ENCODE peak calls at places on chromosomes 5 and 9, in nine cellular contexts. I is SK-N-SH, V is OCI-LY7, O is GM23248, Y is hepatocyte, Z is PC-3, P is HCT116, K is Karpas-422, D is MM.1S. E is an unnamed sample. For H3K9me2, the result is how much of the 10 kb centered on the place peaks cover.

GRCh38 chr5:177494356-177495195 is 2.8 kb downstream of the PDLIM7 start:
- DNase-seq in I (peak), O (peak), Z (peak), P (peak), Y (peak), D (no peak), V (peak), K (no peak), E (peak)

GRCh38 chr5:122093415-122093814 is 15.4 kb upstream of the LOX start:
- DNase-seq in K (no peak), Y (peak), D (no peak), V (no peak), O (peak), Z (no peak), I (no peak), P (no peak), E (no peak)

GRCh38 chr5:147417133-147417813 is 92.6 kb downstream of the DPYSL3 start:
- DNase-seq in V (no peak), D (no peak), Z (peak), K (no peak), O (peak), Y (peak), P (no peak), I (no peak), E (no peak)

GRCh38 chr5:122789461-122790171 is 14.7 kb downstream of the SNX2 start:
- DNase-seq in O (no peak), K (no peak), Z (no peak), I (no peak), V (no peak), Y (no peak), D (no peak), P (no peak), E (no peak)

GRCh38 chr5:4862500-4862899 is 277.6 kb upstream of the ADAMTS16 start:
- DNase-seq in Y (peak), O (peak), Z (peak), P (peak), I (peak), D (peak), V (peak), K (peak), E (peak)

GRCh38 chr5:78050888-78051287 is 243.6 kb downstream of the AP3B1 start:
- DNase-seq in I (no peak), P (no peak), Y (no peak), V (no peak), K (no peak), O (peak), D (no peak), Z (peak), E (no peak)

GRCh38 chr5:171924493-171925122 is 81.8 kb downstream of the FBXW11 start:
- DNase-seq in O (no peak), I (no peak), Y (no peak), P (no peak), Z (no peak), K (no peak), V (peak), D (no peak), E (no peak)

GRCh38 chr9:93083592-93084470 is 12.2 kb upstream of the CARD19 start:
- DNase-seq in Y (no peak), K (no peak), P (no peak), Z (no peak), I (peak), O (no peak), V (no peak), D (no peak), E (no peak)

GRCh38 chr5:8912106-8912505 is 633.8 kb downstream of the SEMA5A start:
- DNase-seq in Y (no peak), P (no peak), V (no peak), I (no peak), D (no peak), O (peak), K (no peak), Z (peak), E (no peak)

GRCh38 chr9:75086443-75087278 is 1.3 kb downstream of the NMRK1 start:
- DNase-seq in Y (peak), Z (no peak), D (peak), V (no peak), K (no peak), P (no peak), O (peak), I (no peak), E (peak)

GRCh38 chr5:139930406-139930805 is 112.7 kb downstream of the NRG2 start:
- DNase-seq in Z (no peak), Y (no peak), P (no peak), I (no peak), K (no peak), D (no peak), V (no peak), O (no peak), E (no peak)

GRCh38 chr5:151085517-151086031 is 4.7 kb upstream of the TNIP1 start:
- DNase-seq in P (no peak), Z (peak), O (no peak), Y (peak), I (no peak), V (no peak), D (no peak), K (no peak), E (no peak)

GRCh38 chr5:86795659-86796058 is 177.9 kb downstream of the COX7C start:
- DNase-seq in Z (no peak), D (no peak), Y (no peak), O (no peak), K (no peak), P (no peak), I (no peak), V (no peak), E (no peak)

GRCh38 chr9:87830446-87830845 is 52.2 kb upstream of the SPATA31E1 start:
- DNase-seq in K (no peak), I (no peak), V (no peak), P (no peak), D (no peak), O (no peak), Z (peak), Y (no peak), E (no peak)

GRCh38 chr9:90544488-90544887 is 98.1 kb downstream of the DIRAS2 start:
- DNase-seq in Z (no peak), K (no peak), V (no peak), P (no peak), I (no peak), O (no peak), Y (no peak), D (no peak), E (no peak)

GRCh38 chr9:96856363-96857286 is 2.3 kb upstream of the ZNF782 start:
- DNase-seq in V (peak), I (peak), P (peak), Y (peak), O (peak), D (peak), Z (peak), K (peak), E (peak)

GRCh38 chr5:140351609-140352334 is 5.4 kb upstream of the HBEGF start:
- DNase-seq in I (peak), O (peak), P (peak), Z (peak), Y (peak), K (peak), D (peak), V (peak), E (peak)

GRCh38 chr9:93111371-93112115 is 15.5 kb downstream of the CARD19 start:
- DNase-seq in D (no peak), K (no peak), V (no peak), O (no peak), Y (no peak), P (no peak), I (no peak), Z (peak), E (peak)

GRCh38 chr5:160968480-160968879 is 116.5 kb upstream of the ATP10B start:
- DNase-seq in V (no peak), P (no peak), D (no peak), O (no peak), Y (no peak), I (no peak), Z (no peak), K (no peak), E (no peak)

GRCh38 chr5:38719403-38719802 is 126.4 kb upstream of the OSMR start:
- DNase-seq in P (no peak), V (no peak), I (no peak), Z (no peak), D (no peak), K (no peak), Y (no peak), O (no peak), E (no peak)

GRCh38 chr9:102700936-102701335 is 294.2 kb upstream of the CYLC2 start:
- DNase-seq in D (no peak), Y (no peak), K (no peak), V (no peak), O (no peak), Z (no peak), I (no peak), P (no peak), E (no peak)

GRCh38 chr5:16916262-16916878 is 19.7 kb downstream of the MYO10 start:
- DNase-seq in D (no peak), K (no peak), O (peak), Y (no peak), I (no peak), P (peak), V (no peak), Z (peak), E (peak)

GRCh38 chr9:78325343-78325742 is 28.4 kb downstream of the PSAT1 start:
- DNase-seq in K (no peak), P (no peak), Y (peak), Z (no peak), V (no peak), D (no peak), I (peak), O (peak), E (no peak)

GRCh38 chr5:55226027-55226933 is 835 bp downstream of the MCIDAS start:
- DNase-seq in O (peak), P (peak), I (peak), Y (peak), K (peak), Z (peak), V (peak), D (peak), E (peak)

GRCh38 chr9:125544988-125545651 is 161.9 kb downstream of the MAPKAP1 start:
- DNase-seq in K (no peak), I (no peak), V (no peak), Z (peak), P (no peak), D (no peak), O (peak), Y (peak), E (no peak)

GRCh38 chr5:116911074-116911473 is 336.5 kb upstream of the SEMA6A start:
- DNase-seq in V (peak), D (no peak), O (no peak), I (no peak), K (peak), Z (no peak), Y (no peak), P (no peak), E (no peak)

DNA sequence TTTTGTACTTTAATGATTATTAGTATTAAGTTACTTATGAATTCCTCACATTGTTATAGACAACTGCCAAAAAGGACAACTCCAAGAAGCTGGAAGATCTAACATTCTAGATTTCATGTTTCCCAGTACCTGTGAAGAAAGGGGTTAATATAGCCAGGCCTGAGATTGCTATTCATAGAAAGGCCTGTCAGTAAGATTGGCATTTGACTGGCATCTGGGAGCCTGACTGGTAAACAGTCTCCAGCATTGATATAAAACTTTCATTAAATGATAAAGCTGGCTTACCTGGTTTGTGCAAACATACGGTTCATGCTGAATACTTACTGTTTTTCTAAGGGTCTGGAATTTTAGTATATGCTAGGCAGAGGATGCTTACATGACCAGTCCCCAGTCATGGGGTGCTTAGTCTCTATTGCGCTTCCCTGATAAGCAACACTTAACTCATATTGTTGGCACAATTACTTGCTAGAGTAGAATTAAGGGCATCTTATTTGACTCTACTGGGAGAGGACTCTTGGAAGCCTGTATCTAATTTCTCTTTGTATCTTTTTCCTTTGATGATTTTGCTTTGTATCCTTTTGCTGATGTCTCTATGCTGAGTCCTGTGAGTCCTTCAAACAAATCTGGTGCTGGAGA is 340.4 kb upstream of the SEMA6A start:
- DNase-seq in Z (no peak), D (no peak), O (no peak), V (no peak), P (no peak), K (no peak), I (no peak), Y (no peak), E (no peak)
- H3K9me2 ChIP-seq in Z (under half), D (under half), O (under half), V (under half), P (under half), K (under half), I (under half), Y (under half), E (under half)

GRCh38 chr5:79873216-79873615 is 117.8 kb downstream of the MTX3 start:
- DNase-seq in D (no peak), P (no peak), Z (no peak), V (no peak), O (peak), K (no peak), I (no peak), Y (no peak), E (no peak)

GRCh38 chr5:79875230-79875629 is 115.8 kb downstream of the MTX3 start:
- DNase-seq in V (no peak), O (peak), K (no peak), I (no peak), P (no peak), Z (no peak), D (no peak), Y (no peak), E (no peak)

GRCh38 chr5:79878721-79879336 is 112.2 kb downstream of the MTX3 start:
- DNase-seq in Y (no peak), D (no peak), O (peak), I (peak), K (peak), Z (peak), P (peak), V (peak), E (peak)

GRCh38 chr5:79876510-79876909 is 114.6 kb downstream of the MTX3 start:
- DNase-seq in D (no peak), Z (no peak), O (peak), I (no peak), P (no peak), K (no peak), Y (no peak), V (no peak), E (no peak)

DNA sequence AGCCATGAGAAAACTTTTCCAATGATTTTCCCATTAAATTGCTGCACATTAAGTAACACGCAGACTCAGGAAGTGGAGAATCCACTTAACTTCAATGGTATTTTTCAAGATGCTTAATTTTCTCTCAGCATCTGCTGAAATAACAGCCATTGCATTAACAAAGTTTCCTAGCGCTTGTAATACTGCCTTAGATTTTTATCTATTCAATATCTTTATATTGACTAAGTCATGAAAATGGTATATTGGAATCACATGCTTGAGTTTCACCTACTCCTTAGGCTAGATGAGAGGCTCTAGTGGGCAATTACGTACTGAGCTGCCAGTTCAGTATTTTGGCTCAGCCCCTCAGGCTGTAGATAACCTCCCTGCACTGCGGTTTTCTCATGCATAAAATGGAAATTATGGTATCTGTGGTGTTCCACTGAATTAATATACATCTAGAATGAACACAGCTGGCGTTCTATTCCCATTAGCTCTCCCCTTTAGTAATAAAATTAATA is 112.9 kb downstream of the MTX3 start:
- DNase-seq in Z (no peak), P (no peak), K (no peak), Y (no peak), I (peak), O (no peak), V (no peak), D (no peak), E (no peak)
- H2AFZ ChIP-seq in Z (no peak), P (no peak), K (no peak), Y (no peak), I (no peak), O (no peak), V (no peak), D (no peak), E (no peak)

GRCh38 chr5:154193176-154193575 is 2.6 kb downstream of the GALNT10 start:
- DNase-seq in O (peak), Y (no peak), Z (no peak), D (no peak), I (no peak), P (no peak), V (no peak), K (no peak), E (no peak)

GRCh38 chr5:154193636-154194035 is 3.1 kb downstream of the GALNT10 start:
- DNase-seq in I (no peak), Y (no peak), P (no peak), V (no peak), Z (peak), O (peak), D (no peak), K (no peak), E (no peak)

GRCh38 chr5:154196955-154197652 is 6.6 kb downstream of the GALNT10 start:
- DNase-seq in I (peak), P (no peak), Z (no peak), V (peak), D (peak), O (no peak), K (peak), Y (peak), E (peak)

GRCh38 chr5:154191467-154192261 is 1.1 kb downstream of the GALNT10 start:
- DNase-seq in O (peak), V (peak), P (no peak), Y (peak), I (no peak), K (peak), D (no peak), Z (no peak), E (no peak)

DNA sequence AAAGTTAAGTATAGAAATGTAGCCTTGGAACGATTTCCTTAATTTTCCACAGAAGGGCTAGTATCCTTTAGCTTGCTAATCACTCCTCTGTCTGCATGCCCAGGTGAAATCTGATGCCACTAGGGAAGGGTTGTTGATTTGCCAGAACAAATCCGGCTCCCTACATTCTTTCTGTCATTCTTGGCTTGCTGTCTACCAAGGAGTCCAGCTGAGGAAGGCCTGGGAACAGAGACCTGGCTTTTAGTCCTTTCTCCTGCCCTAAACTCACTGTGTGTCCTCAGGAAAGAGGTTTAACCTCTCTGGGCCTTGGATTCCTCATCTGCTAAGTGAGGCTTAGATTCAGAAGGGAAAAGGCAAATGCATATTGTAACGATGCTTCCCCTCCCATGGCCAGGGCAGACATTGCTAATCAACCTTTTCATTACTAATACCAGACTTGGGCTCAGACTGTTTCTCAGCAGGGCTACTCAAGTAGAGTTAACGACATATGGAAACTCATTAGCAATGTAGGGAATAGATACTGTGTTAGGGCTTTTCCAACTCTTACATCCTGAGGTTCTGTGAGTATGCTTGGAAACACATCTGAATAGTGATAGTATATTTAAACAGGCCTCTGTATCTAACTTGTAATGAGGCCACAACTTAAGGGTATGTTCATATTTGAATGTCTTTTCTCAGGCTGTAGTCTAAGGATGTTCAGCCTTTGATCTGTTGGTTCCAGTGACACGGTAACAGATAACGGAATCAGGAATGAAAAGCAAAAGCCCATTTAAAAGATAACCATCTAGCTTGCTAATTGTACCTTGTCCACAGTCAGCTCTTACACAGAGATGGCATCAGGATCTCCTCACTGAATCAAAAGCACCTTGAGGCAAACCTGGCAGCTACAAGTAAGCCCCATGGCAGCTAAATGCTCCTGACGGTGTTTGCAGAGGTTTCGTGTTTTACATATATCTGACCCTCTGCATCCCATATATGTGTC is 4.1 kb downstream of the GALNT10 start:
- DNase-seq in K (no peak), O (peak), Z (peak), V (no peak), I (no peak), P (no peak), D (no peak), Y (no peak), E (peak)
- H3K9me2 ChIP-seq in K (under half), O (under half), Z (under half), V (under half), I (under half), P (under half), D (under half), Y (under half), E (under half)

GRCh38 chr9:98929866-98930265 is 13.8 kb upstream of the COL15A1 start:
- DNase-seq in K (no peak), Z (no peak), I (no peak), V (no peak), P (no peak), Y (peak), D (no peak), O (no peak), E (no peak)
- H2AFZ ChIP-seq in K (no peak), Z (no peak), I (no peak), V (no peak), P (no peak), Y (no peak), D (no peak), O (no peak), E (no peak)

GRCh38 chr9:82894961-82895902 is 167.7 kb downstream of the RASEF start:
- DNase-seq in D (no peak), Y (peak), K (no peak), I (peak), V (no peak), O (no peak), P (no peak), Z (no peak), E (no peak)

GRCh38 chr9:82890865-82891264 is 172.1 kb downstream of the RASEF start:
- DNase-seq in K (no peak), Z (no peak), P (no peak), V (no peak), Y (no peak), O (no peak), I (no peak), D (no peak), E (no peak)

GRCh38 chr9:82891321-82891720 is 171.6 kb downstream of the RASEF start:
- DNase-seq in Z (no peak), P (no peak), D (no peak), Y (no peak), V (no peak), O (no peak), I (no peak), K (no peak), E (no peak)

GRCh38 chr9:82890401-82890800 is 172.5 kb downstream of the RASEF start:
- DNase-seq in K (no peak), Y (no peak), V (no peak), D (no peak), P (no peak), O (no peak), Z (no peak), I (no peak), E (no peak)

DNA sequence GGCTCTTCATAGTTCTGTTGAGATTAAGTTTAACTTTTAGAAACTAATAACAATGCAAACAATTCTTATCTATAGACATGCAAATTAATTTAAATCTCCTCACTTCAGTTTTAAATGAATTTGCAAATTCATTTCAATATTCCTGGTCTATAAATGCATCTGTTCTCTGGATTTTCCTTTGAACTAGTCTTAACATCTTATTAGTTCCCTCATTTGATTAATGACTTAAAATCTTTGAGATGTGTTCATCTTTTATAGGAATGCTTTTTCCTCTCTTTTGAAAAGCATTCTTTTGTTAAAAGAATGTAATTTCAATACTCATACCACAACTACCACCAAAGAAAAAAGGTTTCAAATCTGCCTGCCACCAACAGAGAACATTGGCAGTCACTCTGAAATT is 169.4 kb downstream of the RASEF start:
- DNase-seq in D (no peak), V (no peak), I (no peak), Y (no peak), O (no peak), P (no peak), K (no peak), Z (no peak), E (no peak)
- H3K9me2 ChIP-seq in D (under half), V (under half), I (under half), Y (under half), O (under half), P (under half), K (under half), Z (under half), E (under half)